ENCODE peak calls at places on chromosome 14, in eight cellular contexts. L is prostate gland, G is H54, C is lower leg skin, X is IMR-90, V is ovary, E is breast epithelium, B is HCT116. T is an unnamed sample.

GRCh38 chr14:71586131-71586893 is 345.9 kb upstream of the RGS6 start:
- DNase-seq in L (no peak), G (peak), C (no peak), X (peak), V (peak), E (peak), B (no peak), T (no peak)

GRCh38 chr14:20684662-20685456 is 499 bp downstream of the RNASE4 start:
- DNase-seq in L (peak), G (no peak), C (peak), X (peak), V (peak), E (peak), B (peak), T (peak)

GRCh38 chr14:95048771-95049312 is 108.5 kb downstream of the DICER1 start:
- DNase-seq in L (no peak), G (no peak), C (peak), X (no peak), V (no peak), E (no peak), B (no peak), T (no peak)

GRCh38 chr14:32049361-32050103 is 27.6 kb upstream of the ARHGAP5 start:
- DNase-seq in L (no peak), G (no peak), C (no peak), X (no peak), V (no peak), E (no peak), B (no peak), T (no peak)

GRCh38 chr14:56608682-56609081 is 29.1 kb downstream of the TMEM260 start:
- DNase-seq in L (no peak), G (no peak), C (no peak), X (peak), V (no peak), E (no peak), B (peak), T (no peak)

GRCh38 chr14:100392266-100392850 is 69.2 kb downstream of the SLC25A47 start:
- DNase-seq in L (no peak), G (no peak), C (no peak), X (peak), V (no peak), E (no peak), B (no peak), T (no peak)

GRCh38 chr14:22039938-22040780 is 366.5 kb upstream of the OR4E1 start:
- DNase-seq in L (no peak), G (no peak), C (no peak), X (no peak), V (no peak), E (no peak), B (peak), T (no peak)

GRCh38 chr14:100066984-100067383 is 1.8 kb downstream of the EVL start:
- DNase-seq in L (no peak), G (no peak), C (no peak), X (no peak), V (no peak), E (no peak), B (no peak), T (no peak)

GRCh38 chr14:69863083-69863482 is 16.1 kb upstream of the SMOC1 start:
- DNase-seq in L (no peak), G (no peak), C (peak), X (no peak), V (no peak), E (no peak), B (no peak), T (peak)

GRCh38 chr14:35161231-35161630 is 38.9 kb downstream of the PRORP start:
- DNase-seq in L (no peak), G (no peak), C (no peak), X (peak), V (no peak), E (no peak), B (no peak), T (no peak)

GRCh38 chr14:33061667-33062325 is 123.1 kb downstream of the NPAS3 start:
- DNase-seq in L (no peak), G (no peak), C (no peak), X (no peak), V (no peak), E (no peak), B (no peak), T (no peak)

GRCh38 chr14:75011356-75012097 is 8.8 kb downstream of the EIF2B2 start:
- DNase-seq in L (no peak), G (no peak), C (no peak), X (peak), V (no peak), E (no peak), B (no peak), T (no peak)

GRCh38 chr14:58426819-58427288 is 477 bp downstream of the TIMM9 start:
- DNase-seq in L (peak), G (no peak), C (peak), X (peak), V (peak), E (peak), B (no peak), T (peak)

GRCh38 chr14:39265032-39265431 is 31.3 kb downstream of the MIA2 start:
- DNase-seq in L (no peak), G (no peak), C (no peak), X (peak), V (no peak), E (no peak), B (peak), T (no peak)

GRCh38 chr14:69059658-69060648 is 80.9 kb upstream of the ACTN1 start:
- DNase-seq in L (no peak), G (peak), C (no peak), X (peak), V (no peak), E (no peak), B (no peak), T (no peak)

GRCh38 chr14:89013098-89013504 is 188.7 kb downstream of the TTC8 start:
- DNase-seq in L (no peak), G (peak), C (no peak), X (peak), V (no peak), E (no peak), B (peak), T (no peak)

GRCh38 chr14:40417777-40418401 is 985.7 kb upstream of the FBXO33 start:
- DNase-seq in L (no peak), G (peak), C (no peak), X (no peak), V (no peak), E (no peak), B (peak), T (no peak)

GRCh38 chr14:51004352-51004800 is 60.1 kb upstream of the PYGL start:
- DNase-seq in L (no peak), G (no peak), C (no peak), X (no peak), V (no peak), E (no peak), B (no peak), T (peak)

GRCh38 chr14:46571970-46572369 is 79.6 kb downstream of the RPL10L start:
- DNase-seq in L (no peak), G (no peak), C (no peak), X (no peak), V (no peak), E (no peak), B (no peak), T (no peak)

GRCh38 chr14:75697371-75697770 is 36.3 kb downstream of the TTLL5 start:
- DNase-seq in L (no peak), G (no peak), C (no peak), X (no peak), V (no peak), E (no peak), B (no peak), T (no peak)

GRCh38 chr14:26621366-26621765 is 23.5 kb upstream of the NOVA1 start:
- DNase-seq in L (no peak), G (no peak), C (no peak), X (no peak), V (no peak), E (no peak), B (no peak), T (no peak)

GRCh38 chr14:100416921-100417451 is 93.8 kb downstream of the SLC25A47 start:
- DNase-seq in L (no peak), G (peak), C (no peak), X (peak), V (no peak), E (no peak), B (no peak), T (no peak)

GRCh38 chr14:51576899-51577298 is 74.8 kb upstream of the FRMD6 start:
- DNase-seq in L (no peak), G (no peak), C (no peak), X (peak), V (no peak), E (no peak), B (no peak), T (no peak)

GRCh38 chr14:22545842-22546721 is 42.9 kb downstream of the DAD1 start:
- DNase-seq in L (no peak), G (no peak), C (no peak), X (peak), V (no peak), E (no peak), B (no peak), T (no peak)

GRCh38 chr14:101808020-101808641 is 46.6 kb downstream of the PPP2R5C start:
- DNase-seq in L (no peak), G (no peak), C (no peak), X (no peak), V (no peak), E (no peak), B (no peak), T (no peak)

GRCh38 chr14:100702590-100702989 is 24.1 kb upstream of the DLK1 start:
- DNase-seq in L (no peak), G (no peak), C (no peak), X (no peak), V (no peak), E (no peak), B (no peak), T (no peak)

GRCh38 chr14:67426983-67427601 is 15.1 kb upstream of the PLEK2 start:
- DNase-seq in L (peak), G (peak), C (peak), X (peak), V (peak), E (peak), B (peak), T (peak)

GRCh38 chr14:67251573-67252226 is 10.5 kb downstream of the PALS1 start:
- DNase-seq in L (no peak), G (no peak), C (no peak), X (peak), V (no peak), E (no peak), B (no peak), T (no peak)

GRCh38 chr14:90756755-90757345 is 59.4 kb downstream of the TTC7B start:
- DNase-seq in L (peak), G (no peak), C (no peak), X (no peak), V (no peak), E (no peak), B (no peak), T (peak)

GRCh38 chr14:31261859-31262739 is 54.5 kb upstream of the HECTD1 start:
- DNase-seq in L (no peak), G (no peak), C (no peak), X (peak), V (peak), E (peak), B (no peak), T (peak)

DNA sequence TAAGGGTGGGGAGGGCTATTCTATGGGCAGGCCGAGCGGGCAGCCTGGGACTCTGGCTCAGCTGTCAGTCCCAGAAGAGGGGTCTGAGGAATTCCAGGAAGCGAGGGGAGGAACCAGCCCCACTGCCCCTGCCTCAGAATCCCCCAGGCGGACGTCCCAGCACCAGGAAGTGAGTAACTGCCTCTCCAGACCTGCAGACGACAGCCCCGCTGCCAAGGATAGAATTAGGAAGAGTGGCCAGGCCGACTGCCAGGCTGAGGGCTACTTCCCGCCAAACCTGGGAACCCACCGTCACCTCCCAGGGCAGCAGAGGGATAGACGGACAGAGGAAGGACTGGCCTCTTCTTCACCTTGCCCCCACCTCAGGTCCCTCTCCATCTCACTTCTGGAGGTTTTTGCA is 6.7 kb upstream of the BDKRB2 start:
- DNase-seq in L (no peak), G (no peak), C (no peak), X (no peak), V (no peak), E (no peak), B (no peak), T (no peak)
- TF ChIP-seq POLR2A in L (no peak), G (no peak), C (no peak), X (no peak), V (no peak), E (no peak), B (no peak), T (no peak)

GRCh38 chr14:60734465-60735242 is at the start of gene MNAT1:
- DNase-seq in L (peak), G (peak), C (peak), X (peak), V (peak), E (peak), B (peak), T (peak)
- TF ChIP-seq POLR2A in L (no peak), G (peak), C (no peak), X (peak), V (peak), E (no peak), B (peak), T (peak)

GRCh38 chr14:54947230-54947629 is 44.6 kb upstream of the GCH1 start:
- DNase-seq in L (no peak), G (no peak), C (no peak), X (no peak), V (no peak), E (no peak), B (no peak), T (no peak)
- TF ChIP-seq POLR2A in L (no peak), G (no peak), C (no peak), X (no peak), V (no peak), E (no peak), B (no peak), T (no peak)

GRCh38 chr14:102902086-102902485 is 20.4 kb upstream of the AMN start:
- DNase-seq in L (no peak), G (no peak), C (no peak), X (no peak), V (no peak), E (no peak), B (no peak), T (no peak)

GRCh38 chr14:102902523-102903247 is 19.8 kb upstream of the AMN start:
- DNase-seq in L (no peak), G (no peak), C (no peak), X (no peak), V (no peak), E (no peak), B (no peak), T (no peak)

GRCh38 chr14:102901633-102902032 is 20.8 kb upstream of the AMN start:
- DNase-seq in L (no peak), G (no peak), C (no peak), X (no peak), V (no peak), E (no peak), B (no peak), T (no peak)

GRCh38 chr14:102899516-102899900 is 23.0 kb upstream of the AMN start:
- DNase-seq in L (no peak), G (no peak), C (no peak), X (no peak), V (no peak), E (no peak), B (no peak), T (no peak)

GRCh38 chr14:102900631-102901571 is 21.6 kb upstream of the AMN start:
- DNase-seq in L (no peak), G (no peak), C (no peak), X (no peak), V (no peak), E (no peak), B (no peak), T (no peak)
- TF ChIP-seq POLR2A in L (no peak), G (no peak), C (no peak), X (no peak), V (no peak), E (no peak), B (no peak), T (no peak)

GRCh38 chr14:24310387-24310665 is 386 bp downstream of the LTB4R2 start:
- DNase-seq in L (no peak), G (no peak), C (no peak), X (no peak), V (no peak), E (no peak), B (no peak), T (peak)

GRCh38 chr14:24308342-24309124 is 756 bp upstream of the CIDEB start:
- DNase-seq in L (no peak), G (no peak), C (no peak), X (no peak), V (no peak), E (no peak), B (no peak), T (no peak)

GRCh38 chr14:24309538-24310386 is at the start of gene LTB4R2:
- DNase-seq in L (peak), G (no peak), C (peak), X (no peak), V (no peak), E (no peak), B (no peak), T (no peak)

GRCh38 chr14:24307156-24307574 is 612 bp downstream of the CIDEB start:
- DNase-seq in L (no peak), G (no peak), C (no peak), X (no peak), V (no peak), E (no peak), B (no peak), T (no peak)

DNA sequence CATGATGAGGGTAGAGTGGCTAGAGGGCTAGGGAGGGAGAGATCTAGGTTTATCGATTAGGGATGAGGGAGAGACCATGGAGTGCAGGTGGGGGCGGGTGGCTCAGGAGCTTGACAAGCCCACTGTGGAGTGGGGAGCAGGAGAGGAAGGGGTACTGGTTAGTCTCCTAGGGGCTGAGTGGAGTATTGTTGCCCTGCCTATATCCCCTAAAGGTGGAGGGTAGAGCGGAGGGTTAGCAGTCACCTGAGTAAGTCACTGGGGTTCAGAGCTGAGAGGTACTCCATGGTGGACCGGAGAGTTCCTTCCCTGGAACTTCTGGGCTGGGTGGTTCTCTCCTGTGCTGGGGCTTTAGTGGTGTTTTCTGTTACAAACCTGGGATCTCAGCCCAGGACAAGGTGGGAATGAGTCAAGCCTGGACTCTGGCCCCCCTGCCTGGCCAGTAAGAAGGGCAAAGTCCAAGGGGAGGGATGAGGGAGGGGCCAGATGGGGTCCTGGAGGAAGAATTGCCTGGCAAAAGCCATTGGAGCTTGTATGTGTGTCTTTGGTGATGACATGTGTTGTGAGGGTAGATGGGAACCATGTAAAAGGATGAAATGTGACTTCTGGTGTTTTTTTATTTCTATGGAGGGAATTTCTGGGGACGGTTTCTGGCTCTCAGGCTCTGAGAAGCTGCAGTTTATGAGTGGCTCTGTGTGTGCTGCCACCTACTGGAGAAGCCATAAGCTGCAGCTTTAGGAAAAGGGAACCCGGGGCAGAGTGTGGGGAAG is at the start of gene CIDEB:
- DNase-seq in L (peak), G (peak), C (no peak), X (peak), V (peak), E (no peak), B (no peak), T (peak)
- TF ChIP-seq POLR2A in L (no peak), G (no peak), C (no peak), X (no peak), V (no peak), E (no peak), B (no peak), T (peak)

GRCh38 chr14:49621114-49621881 is 699 bp downstream of the MGAT2 start:
- DNase-seq in L (peak), G (no peak), C (peak), X (peak), V (peak), E (peak), B (no peak), T (peak)

GRCh38 chr14:49617846-49618519 is 2.4 kb downstream of the RPL36AL start:
- DNase-seq in L (no peak), G (no peak), C (no peak), X (no peak), V (no peak), E (no peak), B (no peak), T (no peak)

GRCh38 chr14:49622022-49622607 is 1.5 kb downstream of the MGAT2 start:
- DNase-seq in L (no peak), G (no peak), C (no peak), X (no peak), V (no peak), E (no peak), B (no peak), T (no peak)

GRCh38 chr14:49619730-49620129 is 696 bp downstream of the RPL36AL start:
- DNase-seq in L (no peak), G (no peak), C (no peak), X (no peak), V (no peak), E (no peak), B (no peak), T (no peak)

DNA sequence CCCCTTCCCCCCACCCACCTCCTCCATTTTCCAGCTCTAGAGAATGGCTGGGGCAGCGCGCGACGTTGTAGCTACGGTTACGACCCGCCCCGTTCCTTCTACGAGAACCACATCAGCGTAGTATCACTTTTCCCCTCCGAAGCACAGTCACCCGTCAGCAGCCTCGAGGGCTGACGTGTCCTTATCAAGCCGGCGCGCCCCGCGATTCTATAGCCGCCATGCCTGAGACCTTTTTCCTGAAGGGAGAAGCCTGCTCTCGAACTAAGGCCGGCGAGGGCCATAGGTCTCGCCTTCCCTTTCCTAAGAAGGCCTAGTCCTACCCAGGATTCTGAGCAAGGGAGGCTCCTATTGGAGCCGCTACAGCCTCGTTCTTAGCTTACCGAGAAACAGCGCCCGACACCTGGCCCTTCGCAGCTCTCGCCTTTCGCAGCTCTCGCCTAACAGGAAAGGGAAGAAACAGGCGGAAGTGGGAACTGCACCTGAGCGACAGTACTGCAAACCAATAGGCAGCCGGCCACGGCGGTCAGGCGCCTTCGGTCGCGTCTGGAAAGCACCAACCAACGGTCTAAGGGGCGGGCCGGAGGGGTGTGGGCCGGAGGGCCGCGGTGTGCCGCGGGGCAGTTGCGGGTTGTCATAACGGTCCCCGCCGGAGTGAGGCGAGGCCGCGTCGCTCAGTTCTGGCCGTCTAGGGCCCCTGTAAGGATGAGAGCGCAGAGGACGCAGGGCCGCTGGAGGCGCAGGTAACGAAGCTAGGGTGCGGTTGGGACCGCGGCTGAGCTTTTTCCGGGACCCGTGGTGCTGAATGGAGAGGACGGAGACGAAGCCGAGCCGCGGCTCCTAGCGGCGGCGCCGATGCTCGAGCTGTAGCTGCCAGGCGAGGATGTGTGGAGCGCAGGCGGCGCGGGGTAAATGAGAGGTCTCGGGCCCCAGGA is at the start of the genes MGAT2 and RPL36AL:
- DNase-seq in L (peak), G (peak), C (peak), X (peak), V (peak), E (peak), B (peak), T (peak)
- TF ChIP-seq POLR2A in L (peak), G (peak), C (no peak), X (peak), V (peak), E (peak), B (peak), T (peak)